ENCODE peak calls at places on chromosomes 16 and 17, in eight cellular contexts. G, B, M, P, K, J, N and Z are unnamed samples.
A peak's percentile ranks its signal among the peaks of the same experiment; 100 is the strongest.

GRCh38 chr16:67326472-67327309 is at the start of the genes KCTD19 and LRRC36:
- DNase-seq in N (peak; percentile 57), M (no peak), P (no peak), B (peak; percentile 65), J (peak; percentile 95), K (no peak), G (peak; percentile 35), Z (peak; percentile 56)

GRCh38 chr16:2690852-2691251 is 8.5 kb downstream of the KCTD5 start:
- DNase-seq in M (no peak), J (no peak), G (no peak), B (no peak), K (no peak), P (no peak), N (no peak), Z (no peak)

GRCh38 chr16:70703041-70703834 is 17.4 kb upstream of the MTSS2 start:
- DNase-seq in B (peak; percentile 58), J (peak; percentile 55), K (peak; percentile 48), M (peak; percentile 94), N (peak; percentile 76), P (peak; percentile 76), G (no peak), Z (peak; percentile 95)

GRCh38 chr16:2856061-2856670 is 1.8 kb downstream of the PRSS22 start:
- DNase-seq in K (no peak), P (no peak), B (no peak), M (no peak), J (no peak), G (no peak), N (no peak), Z (no peak)

GRCh38 chr17:82440991-82441627 is 9.4 kb downstream of the CYBC1 start:
- DNase-seq in J (no peak), K (peak; percentile 21), N (no peak), P (no peak), B (peak; percentile 37), M (no peak), G (no peak), Z (no peak)

GRCh38 chr16:23081675-23082119 is 67.6 kb downstream of the USP31 start:
- DNase-seq in P (peak; percentile 76), K (peak; percentile 66), M (peak; percentile 35), J (no peak), N (no peak), G (no peak), B (no peak), Z (peak; percentile 24)

GRCh38 chr17:55295411-55296170 is 30.8 kb downstream of the HLF start:
- DNase-seq in M (peak; percentile 43), P (peak; percentile 59), G (peak; percentile 47), B (no peak), K (peak; percentile 66), J (peak; percentile 59), N (peak; percentile 63), Z (peak; percentile 75)

GRCh38 chr16:3494574-3494973 is 715 bp downstream of the C16orf90 start:
- DNase-seq in M (no peak), G (no peak), B (no peak), N (no peak), P (no peak), J (no peak), K (no peak), Z (no peak)

GRCh38 chr17:1617620-1618174 is 10.9 kb downstream of the SLC43A2 start:
- DNase-seq in J (no peak), B (no peak), K (peak; percentile 89), G (no peak), M (peak; percentile 77), N (no peak), P (peak; percentile 75), Z (peak; percentile 57)

GRCh38 chr16:87499189-87499486 is 6.3 kb upstream of the ZCCHC14 start:
- DNase-seq in N (no peak), B (no peak), M (peak; percentile 82), P (peak; percentile 68), G (no peak), J (no peak), K (peak; percentile 35), Z (peak; percentile 73)

GRCh38 chr16:23948949-23949392 is 113.2 kb downstream of the PRKCB start:
- DNase-seq in G (peak; percentile 51), P (no peak), N (no peak), B (no peak), K (no peak), M (no peak), J (no peak), Z (no peak)

GRCh38 chr16:20803192-20803560 is 3.1 kb downstream of the ERI2 start:
- DNase-seq in N (no peak), G (no peak), J (no peak), P (no peak), K (no peak), B (no peak), M (peak; percentile 15), Z (peak; percentile 55)

GRCh38 chr16:68064791-68065365 is 20.3 kb upstream of the NFATC3 start:
- DNase-seq in N (peak; percentile 68), P (peak; percentile 95), G (peak; percentile 62), J (peak; percentile 79), K (peak; percentile 86), M (peak; percentile 91), B (peak; percentile 66), Z (peak; percentile 64)

GRCh38 chr16:89871895-89872294 is 1.5 kb upstream of the TCF25 start:
- DNase-seq in G (no peak), P (no peak), B (no peak), K (no peak), M (no peak), J (no peak), N (no peak), Z (no peak)

GRCh38 chr16:84085271-84085667 is 31.5 kb downstream of the MBTPS1 start:
- DNase-seq in K (no peak), G (no peak), J (no peak), M (no peak), B (no peak), P (no peak), N (no peak), Z (no peak)

GRCh38 chr17:39239640-39240314 is 14.0 kb upstream of the STAC2 start:
- DNase-seq in G (peak; percentile 53), B (peak; percentile 30), N (no peak), K (peak; percentile 29), J (peak; percentile 81), M (no peak), P (no peak), Z (no peak)

DNA sequence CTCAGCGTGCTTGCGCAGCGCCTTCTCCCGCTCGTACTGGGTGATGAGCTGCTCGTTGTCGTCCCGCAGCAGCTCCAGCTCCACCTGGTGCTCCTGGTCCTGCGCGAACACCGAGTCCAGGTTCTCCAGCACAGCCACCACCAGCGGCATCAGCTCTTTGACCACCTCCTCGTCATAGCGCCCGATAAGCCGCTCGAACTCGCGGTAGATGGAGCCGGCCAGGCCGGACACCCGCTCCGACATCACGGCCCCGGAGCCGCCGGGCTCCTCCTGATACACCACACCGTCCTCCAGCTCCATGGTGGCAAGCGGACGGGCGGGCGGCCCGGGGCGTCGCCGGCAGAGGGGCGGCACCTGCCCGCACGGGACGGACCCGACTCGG is 320 bp downstream of the SPAG9 start:
- DNase-seq in B (no peak), K (peak; percentile 33), G (peak; percentile 11), M (peak; percentile 14), J (no peak), N (no peak), P (no peak), Z (no peak)
- TF ChIP-seq CTCF in B (no peak), K (no peak), G (no peak), M (no peak), J (no peak), N (no peak), P (no peak), Z (no peak)

GRCh38 chr17:56977673-56978395 is at the start of gene SCPEP1:
- DNase-seq in K (peak; percentile 74), G (peak; percentile 73), B (peak; percentile 86), N (peak; percentile 92), J (peak; percentile 95), P (peak; percentile 72), M (peak; percentile 70), Z (peak; percentile 68)

GRCh38 chr17:56978441-56979090 is 635 bp downstream of the SCPEP1 start:
- DNase-seq in K (peak; percentile 19), B (no peak), J (no peak), G (no peak), P (peak; percentile 39), M (peak; percentile 5), N (no peak), Z (peak; percentile 19)

GRCh38 chr17:56976941-56977570 is 875 bp upstream of the SCPEP1 start:
- DNase-seq in G (no peak), J (no peak), P (peak; percentile 23), B (no peak), K (no peak), M (no peak), N (no peak), Z (no peak)

GRCh38 chr17:56982312-56982711 is 4.4 kb downstream of the SCPEP1 start:
- DNase-seq in N (no peak), M (no peak), B (no peak), K (no peak), G (no peak), P (no peak), J (no peak), Z (no peak)

GRCh38 chr17:56979091-56979480 is 1.2 kb downstream of the SCPEP1 start:
- DNase-seq in J (peak; percentile 53), G (no peak), B (no peak), P (peak; percentile 5), N (no peak), K (no peak), M (no peak), Z (no peak)
- H3K4me3 ChIP-seq in J (peak overlapping the region; percentile 53), G (no peak overlapping the region), B (peak overlapping the region; percentile 77), P (peak overlapping the region; percentile 90), N (peak overlapping the region; percentile 62), K (peak overlapping the region; percentile 84), M (no peak overlapping the region), Z (peak overlapping the region; percentile 94)

DNA sequence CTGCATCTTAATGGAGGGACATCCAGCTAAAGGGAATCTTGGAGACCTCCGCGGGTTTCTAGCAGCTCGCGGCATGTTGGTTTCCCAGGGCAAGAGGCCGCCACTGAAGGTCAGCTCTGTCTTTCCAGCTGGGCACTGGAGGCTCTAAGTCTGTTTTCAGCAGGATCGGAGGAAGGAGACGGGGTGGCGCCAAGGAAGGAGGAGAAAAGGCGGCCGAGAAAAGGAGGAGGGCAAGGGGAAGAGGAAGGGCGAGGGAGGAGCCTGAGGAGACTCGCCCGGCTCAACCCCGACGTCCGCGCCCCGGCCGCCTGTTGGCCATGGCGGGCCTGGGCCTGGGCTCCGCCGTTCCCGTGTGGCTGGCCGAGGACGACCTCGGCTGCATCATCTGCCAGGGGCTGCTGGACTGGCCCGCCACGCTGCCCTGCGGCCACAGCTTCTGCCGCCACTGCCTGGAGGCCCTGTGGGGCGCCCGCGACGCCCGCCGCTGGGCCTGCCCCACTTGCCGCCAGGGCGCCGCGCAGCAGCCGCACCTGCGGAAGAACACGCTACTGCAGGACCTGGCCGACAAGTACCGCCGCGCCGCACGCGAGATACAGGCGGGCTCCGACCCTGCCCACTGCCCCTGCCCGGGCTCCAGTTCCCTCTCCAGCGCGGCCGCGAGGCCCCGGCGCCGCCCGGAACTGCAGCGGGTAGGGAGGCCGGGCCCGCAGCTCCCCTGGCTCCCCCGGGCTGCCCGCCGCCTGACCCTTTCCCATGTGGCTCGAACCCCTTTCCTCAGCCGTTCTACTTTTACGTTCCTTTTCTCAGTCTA is at the start of gene RNF135:
- DNase-seq in K (peak; percentile 88), G (peak; percentile 34), B (peak; percentile 84), P (peak; percentile 87), N (peak; percentile 67), M (peak; percentile 82), J (peak; percentile 87), Z (peak; percentile 86)
- TF ChIP-seq CTCF in K (no peak), G (no peak), B (peak; percentile 58), P (peak; percentile 23), N (no peak), M (peak; percentile 7), J (peak; percentile 38), Z (peak; percentile 4)

DNA sequence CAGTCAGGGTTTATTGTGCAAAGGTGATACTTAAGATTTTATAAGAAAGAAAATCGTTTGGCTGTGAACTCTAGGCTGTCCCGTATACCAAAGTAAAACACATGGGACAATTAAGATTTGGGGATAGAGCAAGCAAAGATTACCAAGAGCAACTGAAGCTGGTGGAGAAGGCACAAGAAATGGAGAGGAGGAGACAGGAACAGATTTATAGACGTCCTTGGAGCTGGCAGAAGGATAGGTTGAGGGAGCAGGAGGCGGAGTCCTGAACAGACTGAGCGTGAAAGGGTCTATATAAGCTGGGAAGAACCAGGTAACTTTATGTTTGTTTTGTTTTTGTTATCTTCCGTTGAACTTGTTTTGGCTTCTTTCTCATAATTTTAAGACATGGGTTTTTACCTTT is 3.8 kb downstream of the TNRC6C start:
- DNase-seq in J (peak; percentile 32), B (no peak), K (no peak), P (no peak), N (no peak), G (no peak), M (no peak), Z (no peak)
- H3K4me3 ChIP-seq in J (no peak overlapping the region), B (no peak overlapping the region), K (no peak overlapping the region), P (no peak overlapping the region), N (peak overlapping the region; percentile 71), G (peak overlapping the region; percentile 10), M (no peak overlapping the region), Z (no peak overlapping the region)